ENCODE peak calls at places on chromosomes 2 and 18, in five cellular contexts. P, N, C, S and J are unnamed samples.

GRCh38 chr2:139427164-139427563 is 647.0 kb upstream of the NXPH2 start:
- DNase-seq in P (no peak), N (no peak), C (no peak), S (no peak), J (no peak)

GRCh38 chr2:241561811-241562210 is 3.3 kb downstream of the BOK start:
- DNase-seq in P (peak; percentile 64), N (no peak), C (no peak), S (peak; percentile 78), J (no peak)

GRCh38 chr2:97816411-97816810 is 103.0 kb downstream of the ZAP70 start:
- DNase-seq in P (no peak), N (no peak), C (no peak), S (no peak), J (no peak)

GRCh38 chr2:238339395-238339780 is 19.1 kb downstream of the TRAF3IP1 start:
- DNase-seq in P (no peak), N (no peak), C (no peak), S (no peak), J (no peak)

GRCh38 chr2:55590810-55591440 is 26.5 kb downstream of the PPP4R3B start:
- DNase-seq in P (no peak), N (no peak), C (peak; percentile 24), S (no peak), J (no peak)

GRCh38 chr2:204364860-204365530 is 180.3 kb upstream of the PARD3B start:
- DNase-seq in P (no peak), N (no peak), C (no peak), S (no peak), J (no peak)

GRCh38 chr18:31511098-31511497 is 13.1 kb downstream of the DSG2 start:
- DNase-seq in P (no peak), N (no peak), C (no peak), S (no peak), J (no peak)

GRCh38 chr2:181123798-181124217 is 143.4 kb downstream of the UBE2E3 start:
- DNase-seq in P (no peak), N (no peak), C (no peak), S (no peak), J (no peak)

GRCh38 chr2:20575935-20576597 is 74.8 kb downstream of the HS1BP3 start:
- DNase-seq in P (no peak), N (no peak), C (no peak), S (no peak), J (no peak)

GRCh38 chr2:20574423-20574911 is 76.4 kb downstream of the HS1BP3 start:
- DNase-seq in P (no peak), N (no peak), C (no peak), S (no peak), J (no peak)

GRCh38 chr2:20574930-20575329 is 76.0 kb downstream of the HS1BP3 start:
- DNase-seq in P (no peak), N (no peak), C (no peak), S (no peak), J (no peak)

GRCh38 chr2:20576598-20577115 is 74.2 kb downstream of the HS1BP3 start:
- DNase-seq in P (no peak), N (no peak), C (no peak), S (no peak), J (no peak)

GRCh38 chr2:20575414-20575813 is 75.5 kb downstream of the HS1BP3 start:
- DNase-seq in P (no peak), N (no peak), C (no peak), S (no peak), J (no peak)
- H3K4me1 ChIP-seq in P (peaks cover 91% of the 10 kb centered on the region), N (no peaks in the 10 kb centered on the region), C (peaks cover 33% of the 10 kb centered on the region), S (peaks cover 28% of the 10 kb centered on the region), J (peaks cover 91% of the 10 kb centered on the region)

GRCh38 chr18:47815486-47816270 is 114.8 kb downstream of the SMAD2 start:
- DNase-seq in P (no peak), N (no peak), C (no peak), S (no peak), J (no peak)

GRCh38 chr18:47817017-47817911 is 113.2 kb downstream of the SMAD2 start:
- DNase-seq in P (no peak), N (no peak), C (no peak), S (no peak), J (no peak)
- H3K4me3 ChIP-seq in P (no peak overlapping the region), N (peak overlapping the region; percentile 31), C (no peak overlapping the region), S (no peak overlapping the region), J (peak overlapping the region; percentile 36)

GRCh38 chr2:36713300-36713699 is 16.8 kb downstream of the VIT start:
- DNase-seq in P (no peak), N (no peak), C (no peak), S (no peak), J (no peak)

GRCh38 chr2:36717556-36718266 is 21.2 kb downstream of the VIT start:
- DNase-seq in P (no peak), N (no peak), C (no peak), S (no peak), J (peak; percentile 62)

GRCh38 chr2:36710858-36711520 is 14.5 kb downstream of the VIT start:
- DNase-seq in P (no peak), N (no peak), C (no peak), S (no peak), J (no peak)

DNA sequence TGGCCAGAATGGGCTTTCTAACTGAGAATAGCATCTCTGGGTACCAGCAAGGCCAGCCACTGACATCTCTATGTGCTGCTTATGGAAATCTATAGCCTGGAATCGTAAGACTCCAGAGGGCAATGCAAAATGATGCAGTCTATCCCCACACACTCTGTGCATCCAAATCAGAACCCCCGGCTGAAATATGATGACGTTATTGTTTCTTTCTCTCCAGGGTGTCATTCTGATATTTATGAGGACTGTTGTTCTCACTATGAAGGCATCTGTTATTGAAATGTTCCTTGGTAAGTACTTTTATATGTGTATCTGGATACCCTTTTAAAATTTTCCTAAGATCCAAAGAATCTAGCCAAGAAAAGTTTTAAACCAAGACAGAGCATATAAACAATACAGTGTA is 19.6 kb downstream of the VIT start:
- DNase-seq in P (no peak), N (no peak), C (no peak), S (no peak), J (peak; percentile 45)
- TF ChIP-seq POLR2A in P (no peak), N (no peak), C (no peak), S (no peak), J (no peak)

DNA sequence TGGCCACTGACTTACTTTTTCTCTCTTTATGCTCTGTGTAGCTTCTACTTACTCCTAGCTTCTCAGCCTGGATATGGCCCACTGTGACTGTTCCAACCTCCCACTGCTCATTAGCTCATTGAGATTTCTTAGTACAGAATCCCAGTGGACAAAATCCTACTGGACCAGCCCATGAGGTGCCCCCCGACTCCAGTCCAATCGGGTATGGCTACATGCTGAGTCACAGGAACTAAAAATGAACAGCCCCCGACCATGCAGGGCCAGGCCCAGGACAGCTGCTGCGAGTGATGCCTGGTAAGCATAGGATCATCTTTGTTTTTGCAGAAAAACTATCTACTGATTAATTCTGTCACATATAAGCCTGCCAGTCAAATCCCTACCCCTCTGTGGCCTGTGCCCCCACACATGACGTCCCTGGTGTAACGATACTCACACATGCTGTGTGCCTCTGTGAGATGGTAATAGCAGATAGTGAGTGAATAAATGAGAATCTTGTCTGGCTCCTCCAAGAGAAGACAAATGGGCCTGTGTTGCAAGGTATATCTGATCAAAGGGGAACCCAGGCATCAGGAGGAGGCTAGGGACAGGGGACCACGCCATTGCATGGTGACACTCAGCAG is 85.9 kb upstream of the KLF7 start:
- DNase-seq in P (no peak), N (no peak), C (no peak), S (no peak), J (no peak)
- H3K4me1 ChIP-seq in P (no peaks in the 10 kb centered on the region), N (no peaks in the 10 kb centered on the region), C (peaks cover 55% of the 10 kb centered on the region), S (peaks cover 23% of the 10 kb centered on the region), J (peaks cover 31% of the 10 kb centered on the region)

DNA sequence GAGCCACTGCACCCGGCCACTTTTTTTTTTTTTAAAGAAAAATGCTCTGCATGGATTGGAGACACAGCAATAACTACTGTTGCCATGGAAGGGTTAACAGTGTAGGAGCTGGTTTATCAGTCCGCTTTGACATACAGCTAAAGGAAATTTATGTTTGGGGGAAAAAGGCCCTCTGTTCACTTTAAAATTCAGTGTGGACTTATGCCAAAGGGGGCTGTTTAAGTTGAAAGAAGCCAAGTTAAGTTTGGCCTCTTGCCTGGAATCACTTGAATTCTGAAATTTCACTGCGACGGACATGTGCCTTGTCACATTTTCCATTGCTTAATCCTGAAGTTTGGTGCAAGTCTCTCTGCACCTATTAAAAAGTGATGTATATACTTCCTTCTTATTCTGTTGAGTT is 3.1 kb downstream of the KCNE4 start:
- DNase-seq in P (peak; percentile 51), N (no peak), C (no peak), S (no peak), J (peak; percentile 68)
- H3K4me3 ChIP-seq in P (peak overlapping the region; percentile 8), N (no peak overlapping the region), C (no peak overlapping the region), S (no peak overlapping the region), J (peak overlapping the region; percentile 52)

GRCh38 chr2:65434592-65435241 is 2.3 kb upstream of the SPRED2 start:
- DNase-seq in P (no peak), N (no peak), C (no peak), S (no peak), J (no peak)

GRCh38 chr2:65436825-65437221 is 4.4 kb upstream of the SPRED2 start:
- DNase-seq in P (no peak), N (no peak), C (no peak), S (no peak), J (no peak)

GRCh38 chr2:65437392-65438135 is 5.2 kb upstream of the SPRED2 start:
- DNase-seq in P (no peak), N (no peak), C (no peak), S (no peak), J (no peak)

GRCh38 chr2:65436169-65436824 is 3.9 kb upstream of the SPRED2 start:
- DNase-seq in P (peak; percentile 92), N (peak; percentile 90), C (peak; percentile 73), S (peak; percentile 86), J (peak; percentile 98)

DNA sequence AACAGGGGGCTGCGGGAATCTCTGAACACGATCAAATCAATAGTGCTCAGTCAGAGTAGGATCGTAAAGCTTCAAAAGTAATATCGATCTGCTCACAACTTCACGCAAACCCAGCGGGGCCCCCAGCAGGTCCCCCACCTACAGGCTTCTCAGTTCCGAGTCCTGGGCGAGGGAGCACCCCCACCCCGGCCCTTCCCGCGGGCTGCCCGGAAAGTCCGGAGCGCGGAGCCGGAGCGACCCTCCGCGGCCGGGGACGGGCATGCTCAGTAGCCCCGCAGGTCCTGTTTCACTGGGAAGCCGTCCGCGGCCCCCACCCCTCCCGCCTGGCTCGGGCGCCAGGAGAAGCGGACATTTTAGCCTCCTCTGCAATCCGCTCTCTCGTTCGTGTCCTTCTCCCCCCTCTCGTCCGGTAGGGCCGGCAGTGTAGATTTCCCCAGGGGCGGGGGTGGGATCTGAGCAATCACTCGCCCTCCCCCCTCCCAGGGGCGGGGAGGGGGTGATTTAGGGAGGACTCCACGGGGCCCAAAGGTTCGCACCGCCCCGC is 3.3 kb upstream of the SPRED2 start:
- DNase-seq in P (peak; percentile 91), N (peak; percentile 73), C (peak; percentile 95), S (peak; percentile 89), J (peak; percentile 96)
- TF ChIP-seq POLR2A in P (no peak), N (peak; percentile 88), C (peak; percentile 39), S (no peak), J (peak; percentile 69)

GRCh38 chr18:58102020-58102419 is 58.0 kb downstream of the NEDD4L start:
- DNase-seq in P (no peak), N (no peak), C (no peak), S (no peak), J (no peak)

GRCh38 chr18:58101291-58101706 is 57.3 kb downstream of the NEDD4L start:
- DNase-seq in P (no peak), N (no peak), C (no peak), S (no peak), J (no peak)

GRCh38 chr18:58104071-58104470 is 60.0 kb downstream of the NEDD4L start:
- DNase-seq in P (no peak), N (no peak), C (no peak), S (no peak), J (no peak)

GRCh38 chr18:58103339-58103930 is 59.4 kb downstream of the NEDD4L start:
- DNase-seq in P (no peak), N (no peak), C (no peak), S (no peak), J (no peak)

GRCh38 chr18:58102875-58103274 is 58.8 kb downstream of the NEDD4L start:
- DNase-seq in P (no peak), N (no peak), C (no peak), S (no peak), J (no peak)
- H3K4me1 ChIP-seq in P (no peaks in the 10 kb centered on the region), N (no peaks in the 10 kb centered on the region), C (no peaks in the 10 kb centered on the region), S (peaks cover 6% of the 10 kb centered on the region), J (peaks cover 20% of the 10 kb centered on the region)